ENCODE peak calls at places on chromosomes 11 and 22, in four cellular contexts. One of them, this sample, is unnamed.

GRCh38 chr11:113895367-113896155 is 9.0 kb upstream of the HTR3B start:
- DNase-seq in kidney: no peak
- DNase-seq in cardiac muscle cell: peak; percentile 78
- DNase-seq in heart right ventricle: no peak
- DNase-seq in this sample: peak; percentile 53

GRCh38 chr11:17770048-17770652 is 35.6 kb downstream of the KCNC1 start:
- DNase-seq in kidney: peak; percentile 63
- DNase-seq in cardiac muscle cell: peak; percentile 6
- DNase-seq in heart right ventricle: no peak
- DNase-seq in this sample: peak; percentile 79

GRCh38 chr22:41976961-41977566 is 7.8 kb downstream of the SEPTIN3 start:
- DNase-seq in kidney: no peak
- DNase-seq in cardiac muscle cell: no peak
- DNase-seq in heart right ventricle: no peak
- DNase-seq in this sample: peak; percentile 37

GRCh38 chr11:24935059-24935458 is 438.2 kb downstream of the LUZP2 start:
- DNase-seq in kidney: no peak
- DNase-seq in cardiac muscle cell: no peak
- DNase-seq in heart right ventricle: no peak
- DNase-seq in this sample: no peak

GRCh38 chr11:78265326-78265725 is 76.6 kb downstream of the USP35 start:
- DNase-seq in kidney: no peak
- DNase-seq in cardiac muscle cell: no peak
- DNase-seq in heart right ventricle: no peak
- DNase-seq in this sample: no peak

GRCh38 chr11:2269601-2270321 is 627 bp downstream of the ASCL2 start:
- DNase-seq in kidney: peak; percentile 88
- DNase-seq in cardiac muscle cell: peak; percentile 65
- DNase-seq in heart right ventricle: peak; percentile 52
- DNase-seq in this sample: peak; percentile 77

GRCh38 chr11:2761131-2762030 is 61.6 kb upstream of the KCNQ1OT1 start:
- DNase-seq in kidney: peak; percentile 72
- DNase-seq in cardiac muscle cell: no peak
- DNase-seq in heart right ventricle: no peak
- DNase-seq in this sample: no peak

GRCh38 chr11:128890543-128891409 is at the start of gene KCNJ5:
- DNase-seq in kidney: peak; percentile 83
- DNase-seq in cardiac muscle cell: peak; percentile 83
- DNase-seq in heart right ventricle: peak; percentile 54
- DNase-seq in this sample: peak; percentile 66

GRCh38 chr11:45209000-45209399 is 62.6 kb downstream of the PRDM11 start:
- DNase-seq in kidney: no peak
- DNase-seq in cardiac muscle cell: no peak
- DNase-seq in heart right ventricle: no peak
- DNase-seq in this sample: no peak

GRCh38 chr11:109343242-109343641 is 78.7 kb upstream of the C11orf87 start:
- DNase-seq in kidney: no peak
- DNase-seq in cardiac muscle cell: peak; percentile 3
- DNase-seq in heart right ventricle: no peak
- DNase-seq in this sample: no peak

GRCh38 chr11:43959321-43959995 is 17.0 kb downstream of the C11orf96 start:
- DNase-seq in kidney: no peak
- DNase-seq in cardiac muscle cell: no peak
- DNase-seq in heart right ventricle: no peak
- DNase-seq in this sample: no peak

GRCh38 chr11:122803306-122803705 is 35.0 kb upstream of the CRTAM start:
- DNase-seq in kidney: no peak
- DNase-seq in cardiac muscle cell: no peak
- DNase-seq in heart right ventricle: no peak
- DNase-seq in this sample: no peak

GRCh38 chr11:68532719-68533369 is 72.3 kb downstream of the PPP6R3 start:
- DNase-seq in kidney: no peak
- DNase-seq in cardiac muscle cell: no peak
- DNase-seq in heart right ventricle: no peak
- DNase-seq in this sample: no peak

GRCh38 chr11:116366980-116367640 is 405.7 kb downstream of the BUD13 start:
- DNase-seq in kidney: no peak
- DNase-seq in cardiac muscle cell: no peak
- DNase-seq in heart right ventricle: no peak
- DNase-seq in this sample: no peak

GRCh38 chr11:14643697-14644395 is at the start of gene PDE3B:
- DNase-seq in kidney: peak; percentile 86
- DNase-seq in cardiac muscle cell: peak; percentile 91
- DNase-seq in heart right ventricle: peak; percentile 84
- DNase-seq in this sample: peak; percentile 85

GRCh38 chr11:115241899-115242298 is 262.3 kb downstream of the CADM1 start:
- DNase-seq in kidney: no peak
- DNase-seq in cardiac muscle cell: no peak
- DNase-seq in heart right ventricle: no peak
- DNase-seq in this sample: no peak

GRCh38 chr22:23537421-23537820 is 42.7 kb downstream of the IGLL1 start:
- DNase-seq in kidney: no peak
- DNase-seq in cardiac muscle cell: no peak
- DNase-seq in heart right ventricle: no peak
- DNase-seq in this sample: no peak

GRCh38 chr11:65927904-65928397 is 8.7 kb downstream of the DRAP1 start:
- DNase-seq in kidney: peak; percentile 53
- DNase-seq in cardiac muscle cell: no peak
- DNase-seq in heart right ventricle: no peak
- DNase-seq in this sample: no peak

GRCh38 chr11:16739326-16739875 is 954 bp downstream of the C11orf58 start:
- DNase-seq in kidney: no peak
- DNase-seq in cardiac muscle cell: no peak
- DNase-seq in heart right ventricle: no peak
- DNase-seq in this sample: no peak

GRCh38 chr22:27895600-27895999 is 23.5 kb downstream of the PITPNB start:
- DNase-seq in kidney: no peak
- DNase-seq in cardiac muscle cell: no peak
- DNase-seq in heart right ventricle: no peak
- DNase-seq in this sample: no peak

GRCh38 chr22:39178206-39179111 is 26.0 kb upstream of the CBX7 start:
- DNase-seq in kidney: no peak
- DNase-seq in cardiac muscle cell: no peak
- DNase-seq in heart right ventricle: no peak
- DNase-seq in this sample: no peak

GRCh38 chr11:12444601-12445000 is 67.2 kb downstream of the PARVA start:
- DNase-seq in kidney: no peak
- DNase-seq in cardiac muscle cell: no peak
- DNase-seq in heart right ventricle: no peak
- DNase-seq in this sample: no peak

GRCh38 chr11:58292017-58292416 is 24.0 kb upstream of the OR10W1 start:
- DNase-seq in kidney: no peak
- DNase-seq in cardiac muscle cell: no peak
- DNase-seq in heart right ventricle: no peak
- DNase-seq in this sample: no peak

GRCh38 chr11:77374611-77375031 is 73.1 kb upstream of the GDPD4 start:
- DNase-seq in kidney: no peak
- DNase-seq in cardiac muscle cell: no peak
- DNase-seq in heart right ventricle: no peak
- DNase-seq in this sample: no peak

GRCh38 chr11:28820296-28820989 is 712.3 kb downstream of the METTL15 start:
- DNase-seq in kidney: no peak
- DNase-seq in cardiac muscle cell: no peak
- DNase-seq in heart right ventricle: no peak
- DNase-seq in this sample: no peak

GRCh38 chr11:134658481-134659080 is 246.5 kb upstream of the B3GAT1 start:
- DNase-seq in kidney: peak; percentile 15
- DNase-seq in cardiac muscle cell: no peak
- DNase-seq in heart right ventricle: no peak
- DNase-seq in this sample: no peak

GRCh38 chr22:19634206-19634536 is 80.1 kb upstream of the SEPTIN5 start:
- DNase-seq in kidney: peak; percentile 47
- DNase-seq in cardiac muscle cell: no peak
- DNase-seq in heart right ventricle: no peak
- DNase-seq in this sample: no peak

GRCh38 chr11:134371436-134372185 is 39.8 kb downstream of the GLB1L2 start:
- DNase-seq in kidney: peak; percentile 51
- DNase-seq in cardiac muscle cell: no peak
- DNase-seq in heart right ventricle: no peak
- DNase-seq in this sample: no peak

GRCh38 chr22:35434061-35434750 is 34.3 kb downstream of the MCM5 start:
- DNase-seq in kidney: no peak
- DNase-seq in cardiac muscle cell: no peak
- DNase-seq in heart right ventricle: no peak
- DNase-seq in this sample: no peak

GRCh38 chr11:15291885-15292284 is 177.2 kb downstream of the INSC start:
- DNase-seq in kidney: no peak
- DNase-seq in cardiac muscle cell: no peak
- DNase-seq in heart right ventricle: peak; percentile 25
- DNase-seq in this sample: no peak

DNA sequence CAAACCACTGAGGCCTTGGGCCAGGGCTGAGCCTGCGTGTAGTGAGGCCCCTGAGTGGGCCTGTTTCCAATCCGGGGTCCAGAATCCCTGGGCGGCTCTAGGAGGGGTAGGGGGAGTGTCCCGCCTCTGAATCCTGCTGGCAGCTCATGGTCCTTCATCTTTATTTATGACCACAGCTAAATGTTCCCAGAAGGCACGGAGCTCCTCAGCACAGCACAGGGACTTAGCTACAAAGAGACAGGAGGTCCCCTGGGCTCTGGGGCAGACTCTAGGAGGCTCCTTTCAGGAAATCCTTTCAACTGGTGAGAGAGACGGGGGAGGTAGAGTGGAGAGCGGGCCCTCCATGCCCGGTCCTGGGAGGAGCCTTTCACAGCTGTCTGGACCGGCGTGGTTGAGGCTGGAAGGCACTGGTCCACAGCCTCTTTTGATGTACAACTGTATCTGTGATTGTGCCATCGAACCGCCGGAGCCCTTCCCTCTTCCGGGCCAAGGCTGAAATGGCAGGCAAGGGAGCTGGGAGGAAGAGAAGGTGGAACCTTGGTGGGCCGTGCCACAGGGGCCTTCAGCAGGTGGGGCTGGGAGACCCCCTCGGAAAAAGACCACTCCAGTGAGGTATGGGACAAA is 46.8 kb downstream of the SCUBE1 start:
- DNase-seq in kidney: no peak
- DNase-seq in cardiac muscle cell: no peak
- DNase-seq in heart right ventricle: no peak
- DNase-seq in this sample: peak; percentile 58
- TF ChIP-seq CTCF in kidney: no peak
- TF ChIP-seq CTCF in cardiac muscle cell: no peak
- TF ChIP-seq CTCF in heart right ventricle: no peak
- TF ChIP-seq CTCF in this sample: no peak

DNA sequence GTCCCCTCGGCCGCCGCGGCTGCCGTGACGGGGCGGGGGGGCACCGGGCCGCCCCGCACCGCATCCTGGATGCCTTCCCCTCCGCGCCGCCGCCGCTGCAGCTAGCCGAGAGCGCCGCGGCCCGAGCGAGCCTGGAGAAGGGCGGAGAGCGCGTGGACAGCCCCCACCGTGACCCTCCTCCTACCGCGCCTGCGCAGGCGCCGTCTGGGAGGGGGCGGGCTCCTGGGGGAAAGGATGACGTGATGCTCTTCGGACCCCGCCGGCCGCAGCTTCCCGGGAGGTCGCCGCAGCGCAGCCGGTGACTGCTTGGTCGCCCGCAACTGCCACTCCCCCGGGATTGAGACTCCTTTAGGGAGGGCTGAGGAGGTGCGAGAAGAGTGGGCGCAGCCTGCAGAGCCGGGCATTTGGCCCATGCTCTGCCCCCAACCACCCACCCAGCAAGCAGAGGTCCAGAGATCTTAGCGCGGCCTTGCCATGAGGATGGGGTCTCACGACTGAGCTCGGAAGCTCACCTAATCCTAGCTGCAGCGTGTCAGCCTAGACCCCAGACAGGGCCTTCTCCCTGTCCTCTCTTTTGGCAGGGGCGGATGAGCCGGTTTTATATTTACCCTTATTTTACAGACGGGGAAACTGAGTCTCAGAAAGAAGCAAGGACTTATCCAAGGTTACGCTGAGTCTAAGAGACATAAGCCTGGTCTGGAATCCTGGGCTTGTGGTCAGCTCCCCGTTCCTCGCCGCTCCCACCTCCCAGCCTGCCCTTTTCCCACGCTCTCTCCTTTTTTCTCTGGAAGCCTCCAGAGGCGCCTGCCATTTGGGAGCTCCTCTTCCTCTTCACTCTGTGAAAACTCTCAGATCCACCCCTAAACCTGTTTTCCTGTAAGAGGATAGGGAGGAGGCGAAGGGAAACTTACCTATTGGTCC is at the start of gene DENND5A:
- DNase-seq in kidney: peak; percentile 94
- DNase-seq in cardiac muscle cell: peak; percentile 94
- DNase-seq in heart right ventricle: peak; percentile 91
- DNase-seq in this sample: peak; percentile 92
- TF ChIP-seq CTCF in kidney: no peak
- TF ChIP-seq CTCF in cardiac muscle cell: no peak
- TF ChIP-seq CTCF in heart right ventricle: no peak
- TF ChIP-seq CTCF in this sample: no peak

GRCh38 chr11:8346157-8346755 is 82.6 kb upstream of the LMO1 start:
- DNase-seq in kidney: peak; percentile 41
- DNase-seq in cardiac muscle cell: no peak
- DNase-seq in heart right ventricle: no peak
- DNase-seq in this sample: no peak
- TF ChIP-seq CTCF in kidney: no peak
- TF ChIP-seq CTCF in cardiac muscle cell: no peak
- TF ChIP-seq CTCF in heart right ventricle: no peak
- TF ChIP-seq CTCF in this sample: no peak

GRCh38 chr11:838441-839279 is 3.7 kb downstream of the POLR2L start:
- DNase-seq in kidney: no peak
- DNase-seq in cardiac muscle cell: no peak
- DNase-seq in heart right ventricle: no peak
- DNase-seq in this sample: no peak

GRCh38 chr11:841981-842369 is 354 bp downstream of the POLR2L start:
- DNase-seq in kidney: no peak
- DNase-seq in cardiac muscle cell: no peak
- DNase-seq in heart right ventricle: no peak
- DNase-seq in this sample: no peak

GRCh38 chr11:839280-839623 is 3.1 kb downstream of the POLR2L start:
- DNase-seq in kidney: no peak
- DNase-seq in cardiac muscle cell: no peak
- DNase-seq in heart right ventricle: no peak
- DNase-seq in this sample: no peak

GRCh38 chr11:837990-838307 is 4.4 kb downstream of the POLR2L start:
- DNase-seq in kidney: no peak
- DNase-seq in cardiac muscle cell: no peak
- DNase-seq in heart right ventricle: no peak
- DNase-seq in this sample: no peak

DNA sequence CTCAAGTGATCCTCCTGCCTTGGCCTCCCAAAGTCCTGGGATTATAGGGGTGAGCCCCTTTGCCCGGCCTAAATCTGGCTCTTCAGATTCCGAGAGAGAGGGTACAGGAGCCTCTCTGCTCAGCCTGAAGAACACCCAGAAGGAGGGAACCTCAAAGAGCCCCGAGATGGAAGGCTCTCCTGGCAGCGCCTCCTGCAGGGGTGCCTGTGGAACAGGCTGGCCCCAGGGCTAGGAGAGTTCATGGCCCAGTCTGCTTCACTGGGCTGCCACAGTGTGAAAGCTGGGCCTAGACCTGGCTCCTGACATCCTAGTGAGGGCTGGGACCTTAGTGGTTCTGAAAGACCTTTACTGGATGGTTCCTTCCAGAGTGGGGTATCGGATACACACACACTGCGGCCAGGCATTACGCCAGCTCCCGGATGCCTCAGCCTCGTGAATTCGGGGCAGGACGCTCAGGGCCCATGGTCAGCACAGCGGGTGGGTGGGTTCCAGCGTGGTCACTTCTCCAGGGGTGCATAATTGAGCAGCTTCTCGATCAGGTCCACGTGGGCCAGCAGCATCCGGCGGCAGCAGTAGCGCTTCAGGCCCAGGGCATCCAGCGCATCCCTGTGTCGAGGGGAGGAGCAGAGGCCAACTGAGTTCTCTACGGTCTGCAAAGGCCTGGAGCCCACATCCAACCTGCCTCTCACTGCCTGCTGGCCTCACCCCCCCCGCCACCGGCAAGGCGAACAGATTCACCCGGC is 2.3 kb downstream of the POLR2L start:
- DNase-seq in kidney: no peak
- DNase-seq in cardiac muscle cell: no peak
- DNase-seq in heart right ventricle: no peak
- DNase-seq in this sample: no peak
- TF ChIP-seq CTCF in kidney: no peak
- TF ChIP-seq CTCF in cardiac muscle cell: peak; percentile 45
- TF ChIP-seq CTCF in heart right ventricle: no peak
- TF ChIP-seq CTCF in this sample: peak; percentile 11

This sample was measured in nephron progenitor cell.